ENCODE peak calls at places on chromosomes 7 and 10, in four cellular contexts. J is NCI-H1436, X is mesenteric fat pad, B is right cardiac atrium. D is an unnamed sample.

GRCh38 chr7:36599645-36600313 is 124.5 kb downstream of the AOAH start:
- DNase-seq in B (no peak), X (no peak), J (no peak), D (no peak)

GRCh38 chr10:114380060-114380459 is 24.2 kb downstream of the AFAP1L2 start:
- DNase-seq in B (no peak), X (no peak), J (no peak), D (no peak)

GRCh38 chr7:16359201-16359600 is 62.1 kb downstream of the CRPPA start:
- DNase-seq in B (no peak), J (no peak), X (no peak), D (no peak)

GRCh38 chr7:5780801-5781496 is 514 bp downstream of the RNF216 start:
- DNase-seq in B (peak; percentile 85), X (peak; percentile 90), J (peak; percentile 2), D (peak; percentile 32)

GRCh38 chr7:18890134-18890533 is 227.3 kb downstream of the TWIST1 start:
- DNase-seq in J (no peak), X (no peak), B (no peak), D (no peak)

GRCh38 chr10:127577878-127578627 is 28.9 kb downstream of the NPS start:
- DNase-seq in X (no peak), J (no peak), B (no peak), D (no peak)

GRCh38 chr7:81416648-81417047 is 353.2 kb downstream of the HGF start:
- DNase-seq in J (no peak), X (no peak), B (no peak), D (no peak)

GRCh38 chr7:40733578-40733977 is 598.8 kb downstream of the SUGCT start:
- DNase-seq in X (no peak), B (no peak), J (no peak), D (no peak)

GRCh38 chr7:48274662-48275061 is 103.4 kb downstream of the ABCA13 start:
- DNase-seq in J (no peak), X (no peak), B (no peak), D (no peak)

GRCh38 chr10:58582045-58582444 is 69.4 kb downstream of the BICC1 start:
- DNase-seq in B (no peak), X (no peak), J (no peak), D (no peak)

GRCh38 chr7:47943676-47944474 is 4.4 kb downstream of the PKD1L1 start:
- DNase-seq in B (no peak), J (no peak), X (no peak), D (no peak)

GRCh38 chr10:1187855-1188555 is 131.8 kb downstream of the WDR37 start:
- DNase-seq in J (no peak), B (no peak), X (peak; percentile 51), D (no peak)

GRCh38 chr7:42340462-42340861 is 103.5 kb upstream of the GLI3 start:
- DNase-seq in B (no peak), X (no peak), J (no peak), D (no peak)

GRCh38 chr7:5586279-5586962 is 162.8 kb upstream of the TNRC18 start:
- DNase-seq in B (no peak), X (no peak), J (peak; percentile 76), D (no peak)

GRCh38 chr7:151409555-151410404 is at the start of gene WDR86:
- DNase-seq in B (no peak), J (no peak), X (no peak), D (no peak)

GRCh38 chr7:137449016-137449415 is 105.5 kb upstream of the PTN start:
- DNase-seq in B (no peak), X (no peak), J (no peak), D (no peak)

GRCh38 chr7:53602817-53603418 is 567.5 kb downstream of the POM121L12 start:
- DNase-seq in X (no peak), J (no peak), B (no peak), D (no peak)

GRCh38 chr7:10708447-10708846 is 265.2 kb upstream of the PHF14 start:
- DNase-seq in B (no peak), J (peak; percentile 60), X (no peak), D (no peak)

GRCh38 chr10:57992321-57993077 is 275.2 kb downstream of the IPMK start:
- DNase-seq in B (no peak), J (no peak), X (no peak), D (no peak)

GRCh38 chr7:4144801-4145470 is 537.2 kb upstream of the FOXK1 start:
- DNase-seq in J (no peak), X (no peak), B (peak; percentile 70), D (no peak)

GRCh38 chr10:116835658-116836057 is 13.6 kb upstream of the ENO4 start:
- DNase-seq in B (no peak), X (no peak), J (no peak), D (no peak)

GRCh38 chr10:102752934-102753664 is 9.4 kb downstream of the WBP1L start:
- DNase-seq in J (peak; percentile 3), B (no peak), X (no peak), D (no peak)

GRCh38 chr10:5590816-5591215 is 66.1 kb downstream of the CALML3 start:
- DNase-seq in X (no peak), B (no peak), J (no peak), D (no peak)

GRCh38 chr7:81603-82342 is 110.6 kb upstream of the FAM20C start:
- DNase-seq in X (peak; percentile 81), B (no peak), J (no peak), D (no peak)

GRCh38 chr10:122323941-122324675 is 50.4 kb upstream of the PLEKHA1 start:
- DNase-seq in J (no peak), X (no peak), B (no peak), D (no peak)

GRCh38 chr7:135812151-135812550 is 63.5 kb upstream of the FAM180A start:
- DNase-seq in B (no peak), X (no peak), J (no peak), D (no peak)

GRCh38 chr10:556971-557370 is 132.5 kb downstream of the DIP2C start:
- DNase-seq in X (no peak), B (no peak), J (no peak), D (no peak)

GRCh38 chr7:54345746-54346145 is 196.4 kb upstream of the VSTM2A start:
- DNase-seq in J (no peak), X (no peak), B (no peak), D (no peak)

GRCh38 chr7:124201768-124202349 is 169.0 kb upstream of the TMEM229A start:
- DNase-seq in X (no peak), J (no peak), B (no peak), D (no peak)

GRCh38 chr10:132681858-132682755 is 103.8 kb downstream of the NKX6-2 start:
- DNase-seq in B (no peak), X (peak; percentile 68), J (no peak), D (no peak)